ENCODE peak calls at places on chromosomes 2 and 18, in nine cellular contexts. V is T-cell, U is heart right ventricle, H is H54, S is AG20443, D is MG63, G is NCI-H2081, X is left ventricle myocardium inferior, P is GOT3. Y is an unnamed sample.

GRCh38 chr2:121698318-121698930 is 38.3 kb downstream of the NIFK start:
- DNase-seq in V (no peak), U (no peak), H (no peak), S (no peak), D (no peak), G (no peak), X (no peak), P (no peak), Y (no peak)

GRCh38 chr2:102008490-102008889 is 16.7 kb downstream of the IL1R2 start:
- DNase-seq in V (no peak), U (no peak), H (no peak), S (no peak), D (no peak), G (no peak), X (no peak), P (no peak), Y (no peak)

GRCh38 chr18:49894827-49895226 is 81.5 kb upstream of the ACAA2 start:
- DNase-seq in V (no peak), U (no peak), H (no peak), S (no peak), D (no peak), G (no peak), X (no peak), P (no peak), Y (no peak)

GRCh38 chr18:3870914-3871313 is 420.9 kb downstream of the TGIF1 start:
- DNase-seq in V (no peak), U (no peak), H (no peak), S (no peak), D (no peak), G (no peak), X (no peak), P (no peak), Y (no peak)

GRCh38 chr2:43136862-43137261 is 89.5 kb downstream of the ZFP36L2 start:
- DNase-seq in V (peak), U (no peak), H (no peak), S (no peak), D (no peak), G (no peak), X (no peak), P (no peak), Y (no peak)

GRCh38 chr18:65091737-65092329 is 659.0 kb upstream of the CDH7 start:
- DNase-seq in V (no peak), U (no peak), H (no peak), S (no peak), D (no peak), G (peak), X (no peak), P (no peak), Y (no peak)

GRCh38 chr2:224922142-224922727 is 120.0 kb downstream of the DOCK10 start:
- DNase-seq in V (no peak), U (no peak), H (no peak), S (no peak), D (no peak), G (no peak), X (no peak), P (no peak), Y (no peak)

GRCh38 chr2:156321243-156321904 is 11.1 kb downstream of the NR4A2 start:
- DNase-seq in V (no peak), U (peak), H (no peak), S (peak), D (peak), G (no peak), X (no peak), P (no peak), Y (no peak)

GRCh38 chr2:55621802-55622201 is 4.4 kb upstream of the PPP4R3B start:
- DNase-seq in V (no peak), U (no peak), H (no peak), S (no peak), D (no peak), G (no peak), X (no peak), P (no peak), Y (no peak)

GRCh38 chr2:95345066-95345414 is 47.9 kb downstream of the KCNIP3 start:
- DNase-seq in V (no peak), U (no peak), H (no peak), S (no peak), D (no peak), G (no peak), X (no peak), P (no peak), Y (no peak)

GRCh38 chr18:75618146-75618545 is 190.6 kb upstream of the SMIM21 start:
- DNase-seq in V (no peak), U (no peak), H (no peak), S (no peak), D (no peak), G (no peak), X (no peak), P (no peak), Y (no peak)

GRCh38 chr2:55649211-55649610 is 31.8 kb upstream of the PPP4R3B start:
- DNase-seq in V (no peak), U (no peak), H (no peak), S (no peak), D (no peak), G (no peak), X (no peak), P (no peak), Y (no peak)

GRCh38 chr2:71696381-71696780 is 243.0 kb downstream of the DYSF start:
- DNase-seq in V (no peak), U (no peak), H (no peak), S (no peak), D (no peak), G (no peak), X (no peak), P (no peak), Y (no peak)

GRCh38 chr2:135590594-135591290 is 59.5 kb downstream of the R3HDM1 start:
- DNase-seq in V (no peak), U (no peak), H (no peak), S (no peak), D (no peak), G (peak), X (no peak), P (no peak), Y (no peak)

GRCh38 chr2:158232476-158232875 is 130.8 kb downstream of the UPP2 start:
- DNase-seq in V (no peak), U (no peak), H (no peak), S (no peak), D (no peak), G (no peak), X (no peak), P (no peak), Y (no peak)

GRCh38 chr2:60070851-60071250 is 482.6 kb downstream of the BCL11A start:
- DNase-seq in V (no peak), U (no peak), H (no peak), S (no peak), D (no peak), G (no peak), X (no peak), P (no peak), Y (no peak)

GRCh38 chr2:171792922-171793580 is 101.0 kb downstream of the SLC25A12 start:
- DNase-seq in V (no peak), U (no peak), H (no peak), S (no peak), D (no peak), G (no peak), X (no peak), P (no peak), Y (no peak)

GRCh38 chr2:107932483-107932882 is 53.8 kb upstream of the SLC5A7 start:
- DNase-seq in V (no peak), U (no peak), H (no peak), S (no peak), D (no peak), G (no peak), X (no peak), P (no peak), Y (no peak)

GRCh38 chr2:96564563-96564962 is 28.0 kb downstream of the ARID5A start:
- DNase-seq in V (no peak), U (no peak), H (no peak), S (no peak), D (no peak), G (no peak), X (no peak), P (no peak), Y (no peak)

GRCh38 chr18:28584726-28585125 is 407.8 kb upstream of the CDH2 start:
- DNase-seq in V (no peak), U (no peak), H (no peak), S (peak), D (peak), G (no peak), X (no peak), P (no peak), Y (no peak)

GRCh38 chr2:164510895-164511294 is 110.4 kb downstream of the GRB14 start:
- DNase-seq in V (no peak), U (peak), H (no peak), S (peak), D (no peak), G (no peak), X (peak), P (no peak), Y (no peak)

GRCh38 chr2:20027260-20027677 is 14.8 kb upstream of the MATN3 start:
- DNase-seq in V (no peak), U (no peak), H (no peak), S (no peak), D (no peak), G (no peak), X (no peak), P (no peak), Y (no peak)

GRCh38 chr18:51897884-51898283 is 442.1 kb upstream of the DCC start:
- DNase-seq in V (no peak), U (no peak), H (no peak), S (no peak), D (no peak), G (no peak), X (no peak), P (no peak), Y (no peak)

GRCh38 chr2:55885129-55885943 is 38.2 kb downstream of the EFEMP1 start:
- DNase-seq in V (no peak), U (no peak), H (peak), S (peak), D (peak), G (no peak), X (no peak), P (peak), Y (peak)

GRCh38 chr2:182077023-182077422 is 91.4 kb downstream of the PPP1R1C start:
- DNase-seq in V (no peak), U (no peak), H (no peak), S (no peak), D (no peak), G (no peak), X (no peak), P (no peak), Y (no peak)

GRCh38 chr18:13374468-13375301 is 156.1 kb downstream of the LDLRAD4 start:
- DNase-seq in V (no peak), U (no peak), H (peak), S (no peak), D (no peak), G (no peak), X (no peak), P (no peak), Y (no peak)

GRCh38 chr18:63238711-63239110 is 80.9 kb downstream of the BCL2 start:
- DNase-seq in V (no peak), U (no peak), H (no peak), S (no peak), D (no peak), G (no peak), X (no peak), P (no peak), Y (peak)